ENCODE peak calls at places on chromosomes 1 and 21, in eight cellular contexts. N is M059J; E is NK-92 treated with Interleukin-12 subunit alpha and Interleukin-12 subunit beta, amount 100 ng/mL, for 24 hours; D is A172; P is mucosa of descending colon; C is AG08395; X is fibroblast of the conjunctiva; I is Panc1. R is an unnamed sample.

GRCh38 chr1:54803761-54804470 is 2.8 kb upstream of the TTC22 start:
- DNase-seq in X (no peak), E (no peak), N (peak), D (peak), I (no peak), C (peak), P (no peak), R (no peak)

GRCh38 chr1:119733754-119734153 is 22.0 kb downstream of the PHGDH start:
- DNase-seq in N (no peak), C (no peak), I (no peak), X (no peak), D (no peak), P (no peak), E (no peak), R (no peak)

GRCh38 chr1:145926706-145927072 is 595 bp downstream of the RBM8A start:
- DNase-seq in N (no peak), X (no peak), P (no peak), I (no peak), E (no peak), C (no peak), D (no peak), R (no peak)

GRCh38 chr1:31897534-31898100 is 40.6 kb downstream of the PTP4A2 start:
- DNase-seq in D (no peak), I (no peak), X (no peak), P (no peak), N (no peak), E (no peak), C (no peak), R (no peak)

GRCh38 chr1:152878042-152878441 is at the start of gene SMCP:
- DNase-seq in I (no peak), E (no peak), P (no peak), N (no peak), C (no peak), X (no peak), D (peak), R (no peak)

GRCh38 chr21:33058468-33059318 is 11.2 kb upstream of the OLIG1 start:
- DNase-seq in X (no peak), C (no peak), I (no peak), E (no peak), P (no peak), N (no peak), D (no peak), R (no peak)

GRCh38 chr1:205663286-205663994 is 16.9 kb downstream of the SLC45A3 start:
- DNase-seq in N (no peak), C (no peak), D (no peak), P (no peak), E (no peak), I (no peak), X (no peak), R (no peak)

GRCh38 chr21:16571594-16571993 is 841.8 kb downstream of the USP25 start:
- DNase-seq in D (peak), I (no peak), E (no peak), N (no peak), X (no peak), C (no peak), P (no peak), R (no peak)

GRCh38 chr21:45410865-45411809 is 6.2 kb downstream of the COL18A1 start:
- DNase-seq in D (no peak), X (no peak), P (no peak), C (no peak), N (no peak), I (no peak), E (no peak), R (peak)

R was measured in RWPE2.